ENCODE peak calls at places on chromosomes 4 and X, in four cellular contexts. T is GM12878, E is K562, O is HepG2. P is an unnamed sample.

GRCh38 chr4:177964061-177964460 is 521.8 kb upstream of the AGA start:
- DNase-seq in O (no peak), E (no peak), T (no peak), P (no peak)

GRCh38 chrX:123263246-123263757 is 79.2 kb downstream of the GRIA3 start:
- DNase-seq in O (no peak), E (no peak), T (no peak), P (no peak)

GRCh38 chrX:140762061-140762460 is 52.5 kb downstream of the LINC00632 start:
- DNase-seq in O (peak), T (no peak), E (peak), P (peak)

GRCh38 chr4:8267077-8267476 is 2.5 kb upstream of the HTRA3 start:
- DNase-seq in T (no peak), E (peak), O (peak), P (peak)

GRCh38 chr4:108398326-108398725 is 222.1 kb upstream of the RPL34 start:
- DNase-seq in O (no peak), E (no peak), T (no peak), P (no peak)

GRCh38 chr4:1472911-1473518 is 66.8 kb upstream of the NKX1-1 start:
- DNase-seq in E (no peak), O (no peak), T (no peak), P (no peak)

GRCh38 chr4:124459922-124460301 is 252.6 kb downstream of the ANKRD50 start:
- DNase-seq in E (no peak), O (no peak), T (no peak), P (no peak)

GRCh38 chr4:175884048-175884447 is 72.0 kb upstream of the GPM6A start:
- DNase-seq in T (no peak), E (no peak), O (no peak), P (no peak)

GRCh38 chr4:3387943-3388348 is 53.8 kb upstream of the HGFAC start:
- DNase-seq in E (no peak), T (no peak), O (no peak), P (no peak)

GRCh38 chr4:3388461-3389185 is 53.1 kb upstream of the HGFAC start:
- DNase-seq in T (peak), E (no peak), O (no peak), P (no peak)

GRCh38 chr4:3387154-3387942 is 54.4 kb upstream of the HGFAC start:
- DNase-seq in O (no peak), T (peak), E (no peak), P (no peak)

GRCh38 chr4:3389879-3390840 is 51.6 kb upstream of the HGFAC start:
- DNase-seq in O (no peak), E (no peak), T (no peak), P (no peak)

GRCh38 chr4:3389186-3389878 is 52.4 kb upstream of the HGFAC start:
- DNase-seq in T (no peak), O (no peak), E (no peak), P (no peak)
- TF ChIP-seq FOXK2 in T (no peak), O (no peak), E (no peak), P (no peak)

DNA sequence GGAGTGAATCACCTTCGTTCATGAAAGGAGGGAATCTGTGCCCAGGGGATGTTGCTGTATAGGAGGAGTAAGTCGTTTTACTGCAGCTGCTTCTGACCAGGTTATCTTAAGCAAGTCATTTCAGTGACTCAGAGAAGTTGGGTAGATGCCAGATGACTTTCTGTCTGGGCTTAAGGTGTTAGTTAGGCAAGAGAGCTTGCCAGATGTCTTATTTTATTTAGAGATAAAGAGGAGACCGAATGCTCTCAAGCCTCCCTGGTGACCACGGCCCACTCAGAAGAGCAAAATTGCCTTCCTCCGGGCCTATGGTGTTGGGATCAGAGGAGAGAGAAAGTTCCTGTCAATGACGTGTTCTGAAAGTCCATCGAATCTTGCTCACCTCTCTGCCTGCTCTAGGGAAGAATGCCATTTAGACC is 16.3 kb upstream of the ZNF827 start:
- DNase-seq in E (peak), T (no peak), O (no peak), P (no peak)
- TF ChIP-seq BHLHE40 in E (no peak), T (no peak), O (no peak), P (no peak)

DNA sequence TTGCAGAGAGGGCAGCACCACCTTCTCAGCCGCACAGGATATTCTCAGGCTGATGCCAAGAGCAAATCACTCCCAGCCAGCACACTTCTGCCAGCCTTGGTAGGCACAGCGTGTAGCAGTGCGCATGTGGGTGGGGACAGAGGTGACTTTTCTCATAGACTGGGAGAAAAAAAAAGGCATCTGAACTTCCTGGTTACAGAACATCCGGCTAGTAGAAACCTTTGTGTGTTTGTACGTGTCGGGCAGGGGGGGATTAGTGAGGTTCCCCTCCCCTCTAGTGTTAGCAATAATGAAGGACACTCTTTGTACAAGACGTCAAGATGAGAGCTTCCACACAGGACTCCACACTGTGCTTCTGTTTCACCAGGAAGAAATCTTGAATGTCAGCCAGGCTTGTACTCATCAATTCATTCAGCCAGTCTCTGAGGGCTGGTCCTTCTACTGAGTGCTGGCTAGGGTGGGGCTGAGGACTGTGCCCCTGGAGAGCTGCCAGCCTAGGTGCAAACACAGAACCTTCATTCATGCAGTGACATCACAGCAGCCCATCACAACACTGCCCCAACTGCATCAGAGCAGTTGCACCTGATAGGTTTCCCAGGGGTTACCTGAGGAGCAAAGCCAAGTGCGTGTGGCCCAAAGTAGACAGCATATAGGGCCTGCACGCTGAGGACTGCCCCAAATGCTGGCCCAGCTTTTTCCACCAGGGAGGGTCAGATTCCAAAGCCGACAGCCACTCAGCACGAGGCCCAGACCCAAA is 34.7 kb downstream of the SLC25A5 start:
- DNase-seq in O (peak), E (no peak), T (no peak), P (no peak)
- TF ChIP-seq FOXK2 in O (no peak), E (no peak), T (no peak), P (no peak)

GRCh38 chrX:23332101-23332887 is 2.4 kb upstream of the PTCHD1 start:
- DNase-seq in T (no peak), O (no peak), E (no peak), P (peak)
- TF ChIP-seq BHLHE40 in T (no peak), O (no peak), E (no peak), P (no peak)

GRCh38 chr4:22384154-22384553 is 131.7 kb downstream of the ADGRA3 start:
- DNase-seq in T (no peak), E (no peak), O (no peak), P (no peak)

GRCh38 chr4:22391548-22391947 is 124.3 kb downstream of the ADGRA3 start:
- DNase-seq in E (no peak), T (no peak), O (no peak), P (no peak)

GRCh38 chr4:22385615-22386014 is 130.3 kb downstream of the ADGRA3 start:
- DNase-seq in E (no peak), O (no peak), T (no peak), P (no peak)

DNA sequence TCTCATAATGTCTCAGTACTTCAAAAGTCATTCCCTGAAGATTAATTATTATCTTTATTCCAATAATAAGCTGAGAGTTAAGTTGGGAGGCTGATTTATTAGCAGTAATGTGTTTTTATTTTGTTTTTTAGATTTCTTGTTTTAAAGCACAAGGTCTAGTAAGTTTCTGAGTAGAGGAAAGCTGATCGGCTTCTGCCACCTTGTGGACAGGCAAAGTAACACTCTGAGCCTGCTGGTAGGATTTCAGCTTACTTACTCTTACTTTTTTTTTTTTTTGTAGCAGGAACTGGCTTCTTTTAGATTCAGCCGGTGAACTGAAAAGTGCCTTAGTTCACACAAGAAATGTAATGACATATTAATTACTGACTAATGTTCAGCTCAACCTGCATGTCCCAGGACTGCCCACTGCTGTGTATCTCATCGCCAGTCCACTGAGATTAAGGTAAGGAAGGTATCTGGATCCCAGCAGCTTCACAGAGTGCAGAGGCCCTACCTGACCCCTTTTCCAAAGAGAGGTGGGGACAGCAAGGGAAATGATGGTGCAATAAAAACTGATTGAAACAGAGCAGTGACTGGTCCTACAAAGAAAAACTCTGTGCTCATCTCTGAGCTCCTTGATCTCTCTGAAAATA is 126.5 kb downstream of the ADGRA3 start:
- DNase-seq in E (peak), T (no peak), O (peak), P (peak)
- TF ChIP-seq FOXK2 in E (no peak), T (no peak), O (no peak), P (no peak)

GRCh38 chrX:41333744-41333993 is 293 bp upstream of the DDX3X start:
- DNase-seq in E (no peak), T (peak), O (peak), P (peak)
- TF ChIP-seq BHLHE40 in E (no peak), T (no peak), O (no peak), P (no peak)

DNA sequence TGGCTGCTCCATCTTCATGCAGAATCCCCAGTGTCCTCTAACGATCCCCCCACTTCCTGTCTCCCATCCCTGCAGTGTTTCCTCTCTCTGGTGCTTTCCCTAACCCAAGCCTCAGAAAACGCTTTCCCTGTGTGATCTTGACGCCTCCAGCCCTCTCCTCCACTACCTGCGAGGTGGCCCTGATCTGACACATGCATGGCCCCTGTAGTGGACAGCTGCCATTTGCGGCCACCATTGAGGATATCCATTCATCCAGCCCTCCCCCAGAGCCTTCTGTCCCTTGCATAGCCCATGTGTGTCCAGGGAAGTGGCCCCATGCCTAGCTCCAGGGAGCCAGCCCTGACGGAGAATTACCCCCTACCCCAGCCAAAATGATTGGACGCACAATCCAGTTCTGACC is 3.1 kb downstream of the UBL4A start:
- DNase-seq in T (no peak), O (no peak), E (no peak), P (no peak)
- TF ChIP-seq FOXK2 in T (no peak), O (no peak), E (no peak), P (no peak)

GRCh38 chr4:138405439-138405838 is 163.3 kb upstream of the SLC7A11 start:
- DNase-seq in O (no peak), E (no peak), T (peak), P (no peak)

GRCh38 chr4:138409670-138410069 is 167.5 kb upstream of the SLC7A11 start:
- DNase-seq in E (no peak), O (no peak), T (no peak), P (no peak)

GRCh38 chr4:138406881-138407280 is 164.7 kb upstream of the SLC7A11 start:
- DNase-seq in T (no peak), O (no peak), E (no peak), P (no peak)

GRCh38 chr4:138405934-138406567 is 163.9 kb upstream of the SLC7A11 start:
- DNase-seq in T (peak), O (no peak), E (no peak), P (no peak)

GRCh38 chr4:138407329-138407728 is 165.2 kb upstream of the SLC7A11 start:
- DNase-seq in E (no peak), O (no peak), T (no peak), P (no peak)
- TF ChIP-seq BHLHE40 in E (no peak), O (no peak), T (no peak), P (no peak)

GRCh38 chrX:24231780-24232179 is 82.1 kb downstream of the SUPT20HL2 start:
- DNase-seq in E (no peak), O (no peak), T (no peak), P (no peak)

GRCh38 chrX:24229967-24230366 is 80.4 kb downstream of the ZFX start:
- DNase-seq in E (no peak), O (no peak), T (no peak), P (no peak)

GRCh38 chrX:24228596-24228995 is 79.1 kb downstream of the ZFX start:
- DNase-seq in O (no peak), E (no peak), T (no peak), P (no peak)

GRCh38 chrX:24229400-24229879 is 79.9 kb downstream of the ZFX start:
- DNase-seq in E (no peak), O (no peak), T (no peak), P (no peak)

DNA sequence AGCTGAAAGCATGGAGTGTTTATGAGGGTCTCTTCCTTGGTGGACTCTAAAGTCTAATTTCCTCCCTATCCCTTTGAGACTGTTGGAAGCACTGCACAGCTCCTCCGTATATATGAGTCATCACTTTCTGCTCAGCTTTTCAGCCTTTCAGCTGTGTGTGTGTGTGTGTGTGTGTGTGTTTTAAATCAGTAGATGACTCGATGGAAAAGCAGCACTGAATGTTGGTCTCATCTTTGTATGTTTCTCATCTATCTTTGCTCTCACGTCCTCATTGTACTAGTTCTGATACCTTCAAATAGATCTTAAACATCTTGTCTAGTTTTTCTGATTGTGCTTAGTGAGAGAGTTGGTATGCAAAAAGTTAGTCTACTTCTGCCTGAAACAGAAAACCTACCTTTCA is 81.6 kb downstream of the ZFX start:
- DNase-seq in E (peak), O (no peak), T (no peak), P (no peak)
- TF ChIP-seq FOXK2 in E (peak), O (no peak), T (no peak), P (no peak)

GRCh38 chr4:144674711-144675110 is 28.8 kb downstream of the HHIP start:
- DNase-seq in E (no peak), T (no peak), O (no peak), P (no peak)
- TF ChIP-seq BHLHE40 in E (no peak), T (no peak), O (no peak), P (no peak)